ENCODE peak calls at places on chromosomes 11 and 22, in five cellular contexts. V is astrocyte of the cerebellum, A is fibroblast of mammary gland, F is fibroblast of villous mesenchyme, H is mammary epithelial cell. G is an unnamed sample.

GRCh38 chr22:46748948-46749681 is 11.1 kb upstream of the CERK start:
- DNase-seq in V (no peak), A (peak), F (peak), H (no peak), G (no peak)

GRCh38 chr11:124863137-124863825 is 2.0 kb upstream of the ROBO3 start:
- DNase-seq in V (no peak), A (peak), F (peak), H (no peak), G (no peak)

GRCh38 chr11:12410006-12410728 is 32.8 kb downstream of the PARVA start:
- DNase-seq in V (no peak), A (peak), F (peak), H (peak), G (no peak)

GRCh38 chr11:76634934-76635333 is 35.6 kb downstream of the LRRC32 start:
- DNase-seq in V (no peak), A (no peak), F (no peak), H (no peak), G (no peak)

GRCh38 chr11:62546244-62546936 is at the start of gene AHNAK:
- DNase-seq in V (no peak), A (no peak), F (peak), H (peak), G (no peak)

GRCh38 chr11:120974466-120974865 is 49.4 kb upstream of the TBCEL start:
- DNase-seq in V (no peak), A (no peak), F (no peak), H (no peak), G (no peak)

GRCh38 chr11:92826136-92826535 is 143.3 kb upstream of the MTNR1B start:
- DNase-seq in V (no peak), A (peak), F (peak), H (peak), G (peak)

GRCh38 chr11:81647374-81647773 is 1086.3 kb downstream of the FAM181B start:
- DNase-seq in V (no peak), A (no peak), F (no peak), H (no peak), G (no peak)

GRCh38 chr11:74820763-74821162 is 72.1 kb downstream of the RNF169 start:
- DNase-seq in V (peak), A (peak), F (peak), H (peak), G (peak)

GRCh38 chr11:59918987-59919589 is 19.1 kb upstream of the OOSP1 start:
- DNase-seq in V (peak), A (peak), F (peak), H (peak), G (no peak)

GRCh38 chr11:84965484-84965883 is 661.7 kb downstream of the DLG2 start:
- DNase-seq in V (no peak), A (no peak), F (no peak), H (no peak), G (no peak)

GRCh38 chr11:20415432-20415831 is 27.9 kb downstream of the PRMT3 start:
- DNase-seq in V (no peak), A (no peak), F (no peak), H (no peak), G (no peak)

GRCh38 chr11:134171951-134172350 is 51.8 kb downstream of the NCAPD3 start:
- DNase-seq in V (no peak), A (no peak), F (no peak), H (no peak), G (no peak)

GRCh38 chr11:118232659-118233058 is 7.8 kb upstream of the JAML start:
- DNase-seq in V (no peak), A (no peak), F (no peak), H (no peak), G (no peak)

GRCh38 chr11:125404811-125405481 is 91.1 kb downstream of the FEZ1 start:
- DNase-seq in V (no peak), A (peak), F (peak), H (peak), G (no peak)

GRCh38 chr11:64357904-64358535 is 942 bp upstream of the RPS6KA4 start:
- DNase-seq in V (no peak), A (no peak), F (no peak), H (peak), G (no peak)

GRCh38 chr11:82239498-82239897 is 494.2 kb downstream of the FAM181B start:
- DNase-seq in V (no peak), A (no peak), F (no peak), H (no peak), G (no peak)

GRCh38 chr11:119319702-119320592 is 3.0 kb upstream of the MCAM start:
- DNase-seq in V (no peak), A (no peak), F (no peak), H (no peak), G (no peak)

DNA sequence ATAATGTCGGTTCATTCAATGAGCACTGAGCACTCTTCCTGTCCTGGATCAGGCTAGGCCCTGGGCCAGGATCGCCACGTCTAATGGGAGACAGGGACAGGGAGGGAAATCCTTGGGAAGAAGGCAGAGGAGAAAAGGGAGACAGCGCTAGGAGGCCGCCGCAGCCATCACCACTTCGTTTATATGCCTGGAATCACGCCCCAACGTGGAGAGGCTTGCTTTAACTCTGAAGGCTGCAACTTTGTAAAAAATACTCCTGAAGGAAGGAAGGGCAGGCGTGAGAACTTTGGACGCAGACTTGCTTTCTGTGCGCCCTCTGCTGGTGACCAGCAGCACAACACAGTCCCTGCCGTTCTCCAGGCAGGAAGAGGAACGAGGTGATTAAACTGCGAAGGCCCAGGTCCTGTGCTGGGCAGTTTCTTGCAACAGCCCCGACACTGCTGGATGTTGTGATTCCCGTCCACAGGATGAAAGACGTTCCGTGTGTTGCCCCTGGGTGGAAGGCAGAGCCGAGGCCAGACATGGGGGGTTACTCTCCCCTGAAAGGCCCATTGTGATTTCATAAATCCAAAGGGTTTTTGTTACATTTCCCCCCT is 22.1 kb downstream of the RIBC2 start:
- DNase-seq in V (peak), A (peak), F (peak), H (peak), G (peak)
- H3K4me3 ChIP-seq in V (no peak), A (no peak), F (no peak), H (no peak), G (no peak)

GRCh38 chr11:14361951-14362350 is 3.0 kb upstream of the RRAS2 start:
- DNase-seq in V (no peak), A (no peak), F (peak), H (no peak), G (no peak)

GRCh38 chr11:14357843-14358728 is 897 bp downstream of the RRAS2 start:
- DNase-seq in V (peak), A (peak), F (peak), H (peak), G (no peak)

GRCh38 chr11:14358729-14359439 is at the start of gene RRAS2:
- DNase-seq in V (peak), A (peak), F (peak), H (peak), G (no peak)

GRCh38 chr11:14360976-14361375 is 2.0 kb upstream of the RRAS2 start:
- DNase-seq in V (no peak), A (no peak), F (no peak), H (no peak), G (no peak)

DNA sequence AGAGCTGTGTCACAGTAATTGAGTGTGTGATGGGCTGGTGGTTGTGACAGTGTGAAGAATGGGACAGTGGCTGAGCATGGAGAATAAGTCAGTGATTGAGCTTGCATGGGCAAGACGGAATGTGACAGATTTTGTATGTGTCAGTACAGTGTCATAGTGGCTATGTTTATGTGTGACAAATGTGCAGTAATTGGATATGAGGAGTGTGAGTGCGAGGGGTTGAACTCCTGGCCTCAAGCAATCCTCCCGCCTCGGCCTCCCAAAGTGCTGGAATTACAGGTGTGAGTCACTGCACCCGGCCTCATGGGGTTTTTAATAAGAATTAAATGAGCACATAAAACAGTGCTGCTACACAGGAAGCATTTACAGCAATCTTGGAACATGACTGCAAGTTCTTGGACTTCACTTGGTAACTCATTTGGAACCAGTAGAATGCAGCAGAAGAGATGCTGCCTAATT is 619 bp upstream of the RRAS2 start:
- DNase-seq in V (no peak), A (peak), F (no peak), H (no peak), G (no peak)
- H3K4me3 ChIP-seq in V (peak), A (peak), F (no peak), H (no peak), G (peak)

DNA sequence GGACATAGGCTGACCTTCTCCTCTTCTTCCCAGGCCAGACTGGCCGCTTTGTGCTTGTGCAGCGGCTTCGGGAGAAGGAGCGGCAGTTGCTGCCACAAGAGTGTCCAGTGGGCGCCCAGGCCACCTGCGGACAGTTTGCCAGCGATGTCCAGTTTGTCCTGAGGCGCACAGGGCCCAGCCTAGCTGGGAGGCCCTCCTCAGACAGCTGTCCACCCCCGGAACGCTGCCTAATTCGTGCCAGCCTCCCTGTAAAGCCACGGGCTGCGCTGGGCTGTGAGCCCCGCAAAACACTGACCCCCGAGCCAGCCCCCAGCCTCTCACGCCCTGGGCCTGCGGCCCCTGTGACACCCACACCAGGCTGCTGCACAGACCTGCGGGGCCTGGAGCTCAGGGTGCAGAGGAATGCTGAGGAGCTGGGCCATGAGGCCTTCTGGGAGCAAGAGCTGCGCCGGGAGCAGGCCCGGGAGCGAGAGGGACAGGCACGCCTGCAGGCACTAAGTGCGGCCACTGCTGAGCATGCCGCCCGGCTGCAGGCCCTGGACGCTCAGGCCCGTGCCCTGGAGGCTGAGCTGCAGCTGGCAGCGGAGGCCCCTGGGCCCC is 1.4 kb downstream of the RASSF7 start:
- DNase-seq in V (no peak), A (no peak), F (no peak), H (no peak), G (no peak)
- H3K4me3 ChIP-seq in V (no peak), A (no peak), F (no peak), H (peak), G (no peak)

DNA sequence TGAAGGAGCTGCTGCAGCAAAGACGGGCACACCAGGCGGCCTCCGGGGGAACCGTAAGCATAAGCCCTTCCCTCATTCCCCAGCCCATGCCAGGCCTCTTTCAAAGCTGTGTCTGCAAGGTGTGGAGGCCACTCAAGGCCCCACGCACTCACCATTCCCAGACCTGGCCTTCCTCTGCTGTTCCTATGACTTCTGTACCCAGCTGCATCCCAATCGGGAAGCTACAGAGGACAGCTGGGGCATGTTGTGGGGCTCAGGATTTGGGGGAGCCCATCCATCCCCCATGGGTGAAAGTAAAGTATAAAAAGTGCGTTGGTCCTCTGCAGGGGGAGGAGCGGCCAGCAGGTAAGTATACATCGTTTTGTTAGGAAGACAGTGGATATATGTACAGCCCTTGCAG is 2.2 kb downstream of the POU2AF3 start:
- DNase-seq in V (no peak), A (no peak), F (no peak), H (no peak), G (no peak)
- H3K4me3 ChIP-seq in V (no peak), A (no peak), F (no peak), H (no peak), G (no peak)

GRCh38 chr11:128506999-128507591 is 80.3 kb downstream of the ETS1 start:
- DNase-seq in V (peak), A (peak), F (peak), H (peak), G (peak)

GRCh38 chr11:128505449-128506058 is 81.8 kb downstream of the ETS1 start:
- DNase-seq in V (no peak), A (no peak), F (no peak), H (no peak), G (no peak)

GRCh38 chr11:128507936-128508335 is 79.4 kb downstream of the ETS1 start:
- DNase-seq in V (no peak), A (peak), F (peak), H (no peak), G (no peak)

GRCh38 chr11:128504489-128504888 is 82.9 kb downstream of the ETS1 start:
- DNase-seq in V (no peak), A (peak), F (peak), H (no peak), G (no peak)

GRCh38 chr11:128506384-128506783 is 81.0 kb downstream of the ETS1 start:
- DNase-seq in V (no peak), A (peak), F (no peak), H (no peak), G (no peak)
- H3K4me3 ChIP-seq in V (no peak), A (no peak), F (no peak), H (no peak), G (peak)

GRCh38 chr22:25449781-25450317 is 114.6 kb upstream of the GRK3 start:
- DNase-seq in V (no peak), A (no peak), F (no peak), H (peak), G (no peak)
- H3K4me3 ChIP-seq in V (no peak), A (no peak), F (peak), H (no peak), G (no peak)

DNA sequence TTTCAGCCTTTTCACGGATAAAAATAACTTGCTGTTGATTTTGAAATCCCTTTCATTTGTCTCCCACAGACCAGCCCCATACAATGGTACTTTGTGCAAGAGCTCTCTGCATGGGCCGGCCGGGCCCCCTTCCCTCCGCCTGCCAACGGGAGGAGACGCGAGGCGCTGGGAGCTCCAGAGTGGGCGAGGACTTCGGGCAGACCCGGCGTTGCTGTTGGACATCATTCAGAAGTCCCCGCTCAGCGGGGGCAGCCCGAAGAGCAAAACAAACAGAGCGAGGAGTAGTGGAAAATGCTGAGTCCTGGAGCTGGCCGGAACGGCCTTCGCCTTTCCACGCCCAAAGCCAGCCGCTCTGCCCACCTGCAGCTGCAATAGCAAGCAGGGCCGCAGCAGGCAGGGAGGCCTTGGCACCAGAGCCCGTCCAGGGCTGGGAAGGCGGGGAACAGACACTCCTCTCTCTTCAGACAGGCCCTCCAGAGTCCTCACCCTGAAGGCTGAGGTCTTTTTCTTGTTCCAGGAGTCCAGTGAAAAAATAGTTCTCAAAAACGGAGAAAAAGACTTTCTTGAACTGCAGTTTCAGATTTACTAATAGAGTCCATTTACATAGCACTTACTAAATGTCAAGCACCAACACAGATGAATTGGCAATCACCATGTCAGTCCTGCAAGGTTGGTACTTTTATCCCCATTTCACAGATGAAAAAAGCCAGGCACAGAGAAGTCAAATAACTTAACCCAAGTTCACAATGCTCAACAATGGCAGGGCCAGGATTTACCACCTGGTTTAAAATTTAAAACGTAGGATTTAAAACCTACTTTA is 135.5 kb downstream of the ETS1 start:
- DNase-seq in V (peak), A (peak), F (no peak), H (peak), G (peak)
- H3K4me3 ChIP-seq in V (peak), A (no peak), F (no peak), H (no peak), G (no peak)

GRCh38 chr11:128483211-128483788 is 104.1 kb downstream of the ETS1 start:
- DNase-seq in V (no peak), A (no peak), F (no peak), H (no peak), G (no peak)
- H3K4me3 ChIP-seq in V (no peak), A (no peak), F (no peak), H (no peak), G (no peak)